ENCODE peak calls at places on chromosomes 3 and 15, in ten cellular contexts. G, H, U, T, E, F, B, C, Y and S are unnamed samples.

GRCh38 chr15:100601158-100601557 is 826 bp downstream of the LINS1 start:
- DNase-seq in G (no peak), B (peak; percentile 26), U (no peak), T (peak; percentile 16), H (no peak), Y (peak; percentile 77), C (peak; percentile 27), F (no peak), E (peak; percentile 32), S (no peak)

GRCh38 chr15:75809986-75810750 is 33.1 kb upstream of the UBE2Q2 start:
- DNase-seq in F (peak; percentile 26), C (peak; percentile 33), T (peak; percentile 50), G (no peak), U (peak; percentile 28), B (peak; percentile 19), H (no peak), Y (no peak), E (peak; percentile 33), S (no peak)

GRCh38 chr3:13704174-13704573 is 155.2 kb downstream of the FBLN2 start:
- DNase-seq in F (no peak), C (no peak), H (no peak), E (no peak), G (no peak), T (no peak), Y (peak; percentile 14), U (no peak), B (no peak), S (no peak)

GRCh38 chr3:123467051-123467450 is 18.2 kb upstream of the ADCY5 start:
- DNase-seq in F (no peak), C (no peak), B (no peak), T (no peak), Y (no peak), H (no peak), U (no peak), G (no peak), E (no peak), S (no peak)

GRCh38 chr15:94670436-94671034 is 439.2 kb downstream of the MCTP2 start:
- DNase-seq in B (peak; percentile 35), E (peak; percentile 18), Y (no peak), F (no peak), G (no peak), U (no peak), T (peak; percentile 46), C (peak; percentile 10), H (peak; percentile 37), S (no peak)

GRCh38 chr3:124439586-124439985 is 290.7 kb upstream of the UMPS start:
- DNase-seq in Y (no peak), U (no peak), H (no peak), G (no peak), E (no peak), F (no peak), T (no peak), B (no peak), C (no peak), S (no peak)

GRCh38 chr3:194574639-194575483 is 58.4 kb downstream of the TMEM44 start:
- DNase-seq in B (no peak), T (peak; percentile 28), H (peak; percentile 91), F (no peak), U (no peak), E (no peak), Y (no peak), G (no peak), C (no peak), S (no peak)

GRCh38 chr3:37115451-37115850 is 58.9 kb downstream of the LRRFIP2 start:
- DNase-seq in H (peak; percentile 7), Y (no peak), E (no peak), C (no peak), F (no peak), B (no peak), T (no peak), U (peak; percentile 7), G (no peak), S (no peak)

GRCh38 chr3:76570436-76571057 is 469.4 kb upstream of the ROBO2 start:
- DNase-seq in U (no peak), Y (no peak), C (no peak), F (no peak), H (no peak), B (peak; percentile 8), T (peak; percentile 1), G (no peak), E (peak; percentile 34), S (no peak)

GRCh38 chr3:24086597-24087369 is 141.7 kb downstream of the NR1D2 start:
- DNase-seq in H (no peak), F (no peak), B (no peak), T (no peak), C (no peak), E (no peak), U (no peak), Y (no peak), G (no peak), S (no peak)

GRCh38 chr3:24087469-24087868 is 142.4 kb downstream of the NR1D2 start:
- DNase-seq in T (no peak), B (no peak), E (no peak), U (no peak), F (no peak), H (no peak), G (no peak), C (no peak), Y (no peak), S (no peak)

DNA sequence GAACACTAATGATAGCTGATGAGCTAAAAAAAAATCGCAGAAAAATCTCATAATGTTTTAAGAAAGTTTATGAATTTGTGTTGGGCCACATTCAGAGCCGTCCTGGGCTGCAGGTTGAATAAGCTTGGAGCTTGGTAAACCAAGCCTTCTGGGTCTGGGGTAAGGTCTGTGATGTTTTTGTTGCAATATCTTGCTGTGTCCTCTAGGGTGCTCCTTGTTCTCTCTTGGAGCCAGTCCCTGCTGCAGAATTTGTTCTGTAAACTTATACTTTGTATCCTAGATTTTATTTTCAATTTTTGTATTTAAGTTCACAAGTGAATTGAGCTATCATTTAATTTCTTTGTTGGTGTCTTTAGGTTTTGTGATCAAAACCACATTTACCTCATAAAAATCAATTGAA is 143.7 kb downstream of the NR1D2 start:
- DNase-seq in Y (no peak), H (peak; percentile 19), U (peak; percentile 26), C (no peak), F (no peak), T (peak; percentile 63), E (peak; percentile 18), B (peak; percentile 31), G (no peak), S (no peak)
- TF ChIP-seq CTCF in Y (peak; percentile 24), H (peak; percentile 70), U (peak; percentile 61), C (no peak), F (no peak), T (peak; percentile 56), E (peak; percentile 44), B (peak; percentile 76), G (peak; percentile 20), S (no peak)

DNA sequence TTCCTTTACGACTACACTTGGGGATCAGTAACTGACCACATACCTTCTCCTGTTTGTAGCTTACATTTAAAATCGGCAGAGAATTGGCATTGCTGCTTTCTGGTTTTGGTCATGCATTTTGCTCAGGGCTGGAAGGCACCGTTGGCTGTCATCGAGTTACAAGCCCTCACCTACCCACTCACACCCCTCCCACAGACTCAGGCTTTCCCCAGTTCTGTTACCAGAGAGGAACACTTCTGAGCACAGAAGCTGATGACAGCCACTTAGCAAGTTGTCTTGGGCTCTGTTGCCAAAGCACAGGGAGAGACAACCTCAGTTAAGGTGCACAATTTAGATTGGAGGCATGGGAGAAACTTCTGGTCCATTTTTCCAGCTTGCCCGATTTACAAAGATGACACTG is 204.8 kb upstream of the TOPAZ1 start:
- DNase-seq in T (no peak), E (no peak), G (no peak), F (no peak), C (no peak), B (no peak), Y (no peak), H (no peak), U (no peak), S (no peak)
- H3K4me3 ChIP-seq in T (no peak overlapping the region), E (no peak overlapping the region), G (no peak overlapping the region), F (no peak overlapping the region), C (no peak overlapping the region), B (no peak overlapping the region), Y (no peak overlapping the region), H (no peak overlapping the region), U (no peak overlapping the region), S (no peak overlapping the region)

DNA sequence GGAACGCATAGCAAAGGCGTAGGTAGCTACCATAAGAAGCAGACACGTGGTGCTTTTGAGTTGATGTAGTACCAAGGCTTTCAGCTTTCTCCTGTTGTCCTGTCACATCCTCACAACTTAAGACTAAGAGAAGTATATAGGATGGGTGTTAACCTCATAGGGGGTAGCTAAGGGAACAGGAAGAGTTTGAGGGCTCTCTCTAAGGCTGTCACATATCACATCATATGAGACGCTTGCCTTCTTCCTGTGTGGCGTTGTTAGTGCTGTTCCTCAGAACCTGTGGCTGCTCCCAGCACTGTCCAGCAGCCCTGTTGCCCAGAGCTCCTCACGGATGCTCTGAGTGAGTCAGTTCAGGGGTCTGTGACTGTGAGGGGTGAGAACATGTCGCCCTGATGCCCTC is 14.7 kb downstream of the DHX30 start:
- DNase-seq in F (no peak), C (no peak), T (no peak), U (no peak), G (no peak), B (no peak), E (no peak), H (no peak), Y (no peak), S (no peak)
- H3K36me3 ChIP-seq in F (peaks cover 2% of the 10 kb centered on the region), C (no peaks in the 10 kb centered on the region), T (peaks cover 13% of the 10 kb centered on the region), U (peaks cover 6% of the 10 kb centered on the region), G (peaks cover 25% of the 10 kb centered on the region), B (peaks cover 53% of the 10 kb centered on the region), E (no peaks in the 10 kb centered on the region), H (no peaks in the 10 kb centered on the region), Y (peaks cover 88% of the 10 kb centered on the region), S (peaks cover 22% of the 10 kb centered on the region)

GRCh38 chr3:10742031-10742671 is 73.9 kb upstream of the SLC6A11 start:
- DNase-seq in C (no peak), Y (no peak), E (no peak), H (no peak), T (no peak), F (no peak), G (peak; percentile 27), B (no peak), U (no peak), S (no peak)

GRCh38 chr3:10743366-10744097 is 72.5 kb upstream of the SLC6A11 start:
- DNase-seq in F (no peak), C (no peak), U (no peak), H (no peak), B (no peak), G (peak; percentile 34), E (no peak), Y (no peak), T (no peak), S (no peak)

GRCh38 chr3:10746001-10746400 is 70.0 kb upstream of the SLC6A11 start:
- DNase-seq in F (no peak), G (no peak), Y (no peak), U (no peak), H (no peak), E (no peak), C (no peak), B (no peak), T (no peak), S (no peak)

GRCh38 chr3:10745392-10745791 is 70.6 kb upstream of the SLC6A11 start:
- DNase-seq in C (no peak), U (no peak), F (no peak), T (no peak), G (no peak), Y (no peak), E (no peak), B (no peak), H (no peak), S (no peak)

DNA sequence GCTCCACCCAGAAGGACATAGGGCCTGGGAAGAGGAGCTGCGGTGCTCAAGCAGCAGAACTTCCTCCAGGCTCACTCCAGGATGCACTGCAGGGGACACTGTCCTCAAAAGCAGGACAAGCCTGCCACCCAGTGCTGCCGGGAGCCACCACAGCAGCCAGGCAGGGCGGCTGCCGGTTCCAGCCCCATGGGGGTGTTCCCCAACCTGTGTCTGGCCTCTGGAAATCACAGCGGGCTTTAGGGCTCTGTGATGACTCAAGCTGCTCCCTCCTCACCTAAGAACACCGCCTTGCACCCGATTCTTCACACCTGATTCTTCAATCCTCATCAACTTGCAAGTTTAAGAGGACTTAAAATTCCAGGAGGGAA is 71.9 kb upstream of the SLC6A11 start:
- DNase-seq in F (no peak), G (peak; percentile 36), B (peak; percentile 12), H (no peak), U (no peak), T (peak; percentile 57), E (no peak), C (no peak), Y (no peak), S (no peak)
- TF ChIP-seq CTCF in F (no peak), G (no peak), B (peak; percentile 17), H (peak; percentile 20), U (peak; percentile 9), T (peak; percentile 72), E (no peak), C (no peak), Y (no peak), S (no peak)